ENCODE peak calls at places on chromosomes 1 and 21, in four cellular contexts. V is hepatocyte, W is mammary epithelial cell, M is GM12878. E is an unnamed sample.

GRCh38 chr1:159071970-159072582 is 4.5 kb downstream of the AIM2 start:
- DNase-seq in V (peak; percentile 78), W (peak; percentile 46), M (no peak), E (peak; percentile 83)

GRCh38 chr1:206930210-206930798 is 8.6 kb upstream of the FCMR start:
- DNase-seq in V (no peak), W (peak; percentile 21), M (peak; percentile 96), E (no peak)

GRCh38 chr1:34113887-34114286 is 51.1 kb downstream of the CSMD2 start:
- DNase-seq in V (peak; percentile 46), W (peak; percentile 1), M (no peak), E (peak; percentile 41)

GRCh38 chr1:184545601-184546000 is 158.8 kb downstream of the C1orf21 start:
- DNase-seq in V (no peak), W (peak; percentile 94), M (no peak), E (peak; percentile 87)

GRCh38 chr1:6423321-6423999 is 1.1 kb upstream of the ESPN start:
- DNase-seq in V (peak; percentile 83), W (peak; percentile 91), M (no peak), E (peak; percentile 74)

GRCh38 chr1:154837679-154838171 is 32.4 kb downstream of the KCNN3 start:
- DNase-seq in V (no peak), W (no peak), M (no peak), E (no peak)

GRCh38 chr1:31467005-31467674 is 54.1 kb downstream of the SERINC2 start:
- DNase-seq in V (peak; percentile 55), W (peak; percentile 38), M (no peak), E (peak; percentile 13)

GRCh38 chr1:171740987-171741871 is 636 bp downstream of the VAMP4 start:
- DNase-seq in V (peak; percentile 65), W (peak; percentile 24), M (peak; percentile 30), E (peak; percentile 69)

GRCh38 chr1:40625076-40625475 is 40.4 kb downstream of the RIMS3 start:
- DNase-seq in V (peak; percentile 33), W (peak; percentile 37), M (no peak), E (peak; percentile 30)

GRCh38 chr1:34597877-34598514 is 156.9 kb upstream of the GJB5 start:
- DNase-seq in V (peak; percentile 86), W (peak; percentile 42), M (peak; percentile 41), E (peak; percentile 76)

GRCh38 chr1:46520063-46520911 is 30.7 kb downstream of the DMBX1 start:
- DNase-seq in V (peak; percentile 74), W (peak; percentile 68), M (no peak), E (peak; percentile 91)

GRCh38 chr1:17377325-17377953 is 5.4 kb downstream of the PADI6 start:
- DNase-seq in V (peak; percentile 35), W (peak; percentile 11), M (no peak), E (no peak)

GRCh38 chr1:157773723-157774350 is 3.1 kb downstream of the FCRL2 start:
- DNase-seq in V (peak; percentile 45), W (no peak), M (no peak), E (no peak)

GRCh38 chr1:3651939-3652537 is at the start of gene TP73:
- DNase-seq in V (peak; percentile 38), W (peak; percentile 27), M (no peak), E (peak; percentile 25)

GRCh38 chr1:3652538-3653285 is 396 bp downstream of the TP73 start:
- DNase-seq in V (no peak), W (no peak), M (no peak), E (no peak)

GRCh38 chr1:3650248-3651010 is 526 bp upstream of the WRAP73 start:
- DNase-seq in V (no peak), W (no peak), M (no peak), E (no peak)

GRCh38 chr1:3649342-3650247 is at the start of gene WRAP73:
- DNase-seq in V (peak; percentile 94), W (peak; percentile 85), M (peak; percentile 76), E (peak; percentile 96)

GRCh38 chr1:3651011-3651938 is 1.0 kb upstream of the TP73 start:
- DNase-seq in V (no peak), W (no peak), M (no peak), E (peak; percentile 25)
- TF ChIP-seq EZH2 in V (peak; percentile 99), W (no peak), M (no peak), E (peak; percentile 85)

DNA sequence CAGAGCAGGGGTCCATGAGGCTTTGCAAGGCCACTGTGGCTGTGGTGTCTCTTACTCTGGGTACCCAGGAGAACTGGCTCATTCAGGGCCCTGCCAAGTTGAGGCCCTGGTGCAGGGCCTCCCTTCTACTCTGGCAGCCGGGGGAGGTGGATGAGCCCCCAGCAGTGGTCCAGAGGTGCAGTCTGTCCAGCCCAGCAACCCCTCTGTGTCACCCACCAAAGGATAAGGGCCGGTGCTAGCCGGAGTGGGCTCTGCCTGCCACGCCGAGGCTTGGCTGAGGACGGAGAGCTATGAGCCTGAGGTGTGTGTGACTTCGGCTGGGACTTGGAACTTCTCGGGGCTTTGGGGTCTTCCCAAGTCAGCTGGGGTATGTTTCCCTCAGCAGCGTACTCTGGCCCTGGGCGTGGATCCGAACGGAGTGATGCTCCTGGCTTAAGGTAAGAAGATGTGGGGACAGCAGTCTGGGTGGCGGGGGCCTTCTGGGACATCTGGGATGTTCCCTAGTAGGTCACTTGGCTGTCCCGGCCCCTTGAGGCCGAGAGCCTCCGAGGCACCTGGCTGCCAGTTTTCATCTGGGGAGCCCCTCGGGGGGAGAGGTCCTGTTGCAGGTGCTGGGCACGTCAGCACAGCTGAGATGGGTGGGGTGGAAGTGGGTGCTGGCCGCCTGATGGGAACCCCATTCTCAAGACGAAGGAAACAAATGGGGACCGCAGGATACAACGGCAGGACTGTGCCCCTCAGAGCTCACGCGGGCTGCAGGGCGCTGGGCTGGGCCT is 25.9 kb downstream of the RUNX3 start:
- DNase-seq in V (no peak), W (no peak), M (no peak), E (no peak)
- TF ChIP-seq EZH2 in V (no peak), W (no peak), M (no peak), E (no peak)

GRCh38 chr21:42759594-42759927 is 106.1 kb downstream of the PDE9A start:
- DNase-seq in V (no peak), W (no peak), M (no peak), E (no peak)

GRCh38 chr21:42757422-42757821 is 104.0 kb downstream of the PDE9A start:
- DNase-seq in V (no peak), W (no peak), M (no peak), E (no peak)

GRCh38 chr21:42758721-42759593 is 105.5 kb downstream of the PDE9A start:
- DNase-seq in V (no peak), W (no peak), M (no peak), E (no peak)

GRCh38 chr21:42756580-42757250 is 103.3 kb downstream of the PDE9A start:
- DNase-seq in V (no peak), W (no peak), M (no peak), E (no peak)

GRCh38 chr21:42757826-42758655 is 104.6 kb downstream of the PDE9A start:
- DNase-seq in V (no peak), W (no peak), M (no peak), E (no peak)
- TF ChIP-seq EZH2 in V (no peak), W (no peak), M (no peak), E (no peak)

DNA sequence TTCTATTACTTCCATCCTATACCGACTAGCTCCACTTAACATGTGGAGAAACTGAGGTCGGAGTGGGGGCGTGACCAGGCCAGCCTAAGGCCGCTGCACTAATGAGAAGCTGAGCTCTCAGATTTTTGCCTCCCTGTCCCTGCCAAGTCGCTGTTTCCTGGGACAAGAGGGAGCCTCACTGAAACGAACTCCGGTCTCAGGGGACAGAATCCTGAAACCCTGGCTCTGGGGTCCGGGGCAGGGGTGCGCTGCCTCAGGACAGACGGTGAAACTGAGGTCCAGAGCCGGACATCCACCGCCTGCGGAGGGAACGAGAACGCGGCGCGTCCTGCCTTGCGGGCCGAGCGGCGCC is 219 bp upstream of the GPX7 start:
- DNase-seq in V (no peak), W (no peak), M (no peak), E (no peak)
- TF ChIP-seq EZH2 in V (no peak), W (no peak), M (no peak), E (no peak)

DNA sequence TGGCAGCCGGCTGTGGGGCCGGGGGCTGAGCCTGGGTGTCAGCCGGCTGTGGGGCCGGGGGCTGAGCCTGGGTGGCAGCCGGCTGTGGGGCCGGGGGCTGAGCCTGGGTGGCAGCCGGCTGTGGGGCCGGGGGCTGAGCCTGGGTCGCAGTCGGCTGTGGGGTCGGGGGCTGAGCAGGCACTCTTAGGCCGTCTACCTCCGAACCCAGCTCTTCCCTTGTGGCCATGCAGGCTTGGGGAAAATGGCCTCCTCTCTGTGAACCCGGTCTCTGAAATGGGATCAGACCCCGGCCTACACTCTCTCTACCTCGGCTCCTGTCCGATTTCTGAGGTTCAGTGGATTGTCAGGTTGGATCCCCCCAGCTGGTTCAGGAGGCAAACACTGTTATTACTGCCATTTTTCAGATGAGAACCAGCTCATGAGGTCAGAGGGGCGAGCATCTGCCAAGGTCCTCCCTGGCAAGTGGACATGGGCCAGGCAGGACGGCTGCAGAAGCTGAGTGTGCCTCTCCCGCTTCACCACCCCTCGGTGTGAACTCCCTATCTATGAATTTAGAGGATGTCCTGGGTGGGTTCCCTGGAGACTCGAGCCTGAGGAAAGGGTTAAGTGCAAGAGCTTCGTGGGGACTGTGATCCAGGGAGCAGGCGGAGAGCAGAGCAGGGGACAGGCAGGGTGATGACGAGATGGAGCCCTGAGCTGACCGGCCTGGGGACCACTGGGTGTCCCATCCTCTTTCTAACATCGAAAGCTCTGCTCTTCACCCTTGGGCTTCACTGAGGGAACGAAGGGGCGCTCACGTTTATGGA is 10.9 kb upstream of the COL18A1 start:
- DNase-seq in V (no peak), W (no peak), M (no peak), E (no peak)
- TF ChIP-seq EZH2 in V (no peak), W (no peak), M (no peak), E (no peak)

DNA sequence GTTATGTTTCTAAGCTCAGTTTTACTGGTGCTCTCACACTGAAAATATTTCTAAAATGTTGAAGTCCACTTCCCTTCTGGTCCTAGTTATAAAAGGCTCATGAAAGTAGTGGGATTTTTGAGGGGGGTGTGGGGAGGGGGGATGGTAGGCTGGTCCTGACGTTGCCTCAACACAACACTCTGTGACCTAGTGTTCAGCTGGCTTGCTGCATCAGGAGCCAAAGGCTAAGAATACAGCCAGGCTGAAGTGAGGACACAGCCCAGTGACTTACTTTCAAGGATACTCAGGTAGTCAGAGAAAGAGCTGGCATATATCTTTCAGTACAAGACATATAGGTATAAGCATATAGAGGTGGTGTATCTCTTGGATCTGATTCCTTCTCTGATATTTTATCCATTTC is 151.9 kb upstream of the C8B start:
- DNase-seq in V (no peak), W (no peak), M (no peak), E (no peak)
- TF ChIP-seq EZH2 in V (no peak), W (no peak), M (no peak), E (no peak)

GRCh38 chr1:180235077-180235501 is 5.0 kb downstream of the LHX4 start:
- DNase-seq in V (no peak), W (no peak), M (no peak), E (no peak)
- TF ChIP-seq EZH2 in V (no peak), W (no peak), M (no peak), E (peak; percentile 67)

E was measured in GM23248.